ENCODE peak calls at places on chromosomes 3 and 15, in ten cellular contexts. One of them, this sample, is unnamed.

GRCh38 chr15:72836676-72837325 is 53.2 kb upstream of the ADPGK start:
- DNase-seq in GM23338: no peak
- DNase-seq in CD4-positive, alpha-beta T cell: no peak
- DNase-seq in A549: no peak
- DNase-seq in heart left ventricle: no peak
- DNase-seq in uterus: no peak
- DNase-seq in endothelial cell of umbilical vein: no peak
- DNase-seq in esophagus squamous epithelium: no peak
- DNase-seq in aorta: no peak
- DNase-seq in CD8-positive, alpha-beta T cell: peak; percentile 21
- DNase-seq in this sample: no peak

GRCh38 chr15:43859546-43859945 is 32.7 kb downstream of the WDR76 start:
- DNase-seq in GM23338: no peak
- DNase-seq in CD4-positive, alpha-beta T cell: no peak
- DNase-seq in A549: no peak
- DNase-seq in heart left ventricle: no peak
- DNase-seq in uterus: no peak
- DNase-seq in endothelial cell of umbilical vein: no peak
- DNase-seq in esophagus squamous epithelium: no peak
- DNase-seq in aorta: no peak
- DNase-seq in CD8-positive, alpha-beta T cell: no peak
- DNase-seq in this sample: no peak

GRCh38 chr3:69032737-69033136 is 19.3 kb upstream of the EOGT start:
- DNase-seq in GM23338: no peak
- DNase-seq in CD4-positive, alpha-beta T cell: no peak
- DNase-seq in A549: no peak
- DNase-seq in heart left ventricle: no peak
- DNase-seq in uterus: no peak
- DNase-seq in endothelial cell of umbilical vein: no peak
- DNase-seq in esophagus squamous epithelium: no peak
- DNase-seq in aorta: no peak
- DNase-seq in CD8-positive, alpha-beta T cell: no peak
- DNase-seq in this sample: no peak

GRCh38 chr15:34890424-34890823 is 79.1 kb downstream of the AQR start:
- DNase-seq in GM23338: no peak
- DNase-seq in CD4-positive, alpha-beta T cell: no peak
- DNase-seq in A549: no peak
- DNase-seq in heart left ventricle: no peak
- DNase-seq in uterus: no peak
- DNase-seq in endothelial cell of umbilical vein: no peak
- DNase-seq in esophagus squamous epithelium: no peak
- DNase-seq in aorta: no peak
- DNase-seq in CD8-positive, alpha-beta T cell: no peak
- DNase-seq in this sample: no peak

GRCh38 chr3:138907541-138907940 is 39.4 kb downstream of the FOXL2 start:
- DNase-seq in GM23338: no peak
- DNase-seq in CD4-positive, alpha-beta T cell: no peak
- DNase-seq in A549: no peak
- DNase-seq in heart left ventricle: no peak
- DNase-seq in uterus: no peak
- DNase-seq in endothelial cell of umbilical vein: no peak
- DNase-seq in esophagus squamous epithelium: no peak
- DNase-seq in aorta: no peak
- DNase-seq in CD8-positive, alpha-beta T cell: no peak
- DNase-seq in this sample: no peak

GRCh38 chr15:91632176-91632575 is 221.3 kb upstream of the SLCO3A1 start:
- DNase-seq in GM23338: no peak
- DNase-seq in CD4-positive, alpha-beta T cell: no peak
- DNase-seq in A549: no peak
- DNase-seq in heart left ventricle: no peak
- DNase-seq in uterus: no peak
- DNase-seq in endothelial cell of umbilical vein: no peak
- DNase-seq in esophagus squamous epithelium: no peak
- DNase-seq in aorta: no peak
- DNase-seq in CD8-positive, alpha-beta T cell: no peak
- DNase-seq in this sample: no peak

GRCh38 chr15:26702381-26702780 is 70.5 kb downstream of the GABRB3 start:
- DNase-seq in GM23338: no peak
- DNase-seq in CD4-positive, alpha-beta T cell: no peak
- DNase-seq in A549: no peak
- DNase-seq in heart left ventricle: no peak
- DNase-seq in uterus: no peak
- DNase-seq in endothelial cell of umbilical vein: no peak
- DNase-seq in esophagus squamous epithelium: no peak
- DNase-seq in aorta: no peak
- DNase-seq in CD8-positive, alpha-beta T cell: no peak
- DNase-seq in this sample: no peak

GRCh38 chr3:71051259-71051595 is 532.3 kb downstream of the FOXP1 start:
- DNase-seq in GM23338: no peak
- DNase-seq in CD4-positive, alpha-beta T cell: no peak
- DNase-seq in A549: no peak
- DNase-seq in heart left ventricle: no peak
- DNase-seq in uterus: no peak
- DNase-seq in endothelial cell of umbilical vein: no peak
- DNase-seq in esophagus squamous epithelium: no peak
- DNase-seq in aorta: no peak
- DNase-seq in CD8-positive, alpha-beta T cell: no peak
- DNase-seq in this sample: no peak

GRCh38 chr3:76065975-76066374 is 280.6 kb upstream of the ZNF717 start:
- DNase-seq in GM23338: no peak
- DNase-seq in CD4-positive, alpha-beta T cell: no peak
- DNase-seq in A549: no peak
- DNase-seq in heart left ventricle: no peak
- DNase-seq in uterus: no peak
- DNase-seq in endothelial cell of umbilical vein: no peak
- DNase-seq in esophagus squamous epithelium: no peak
- DNase-seq in aorta: no peak
- DNase-seq in CD8-positive, alpha-beta T cell: no peak
- DNase-seq in this sample: no peak

GRCh38 chr3:79329154-79329553 is 438.6 kb downstream of the ROBO1 start:
- DNase-seq in GM23338: no peak
- DNase-seq in CD4-positive, alpha-beta T cell: no peak
- DNase-seq in A549: no peak
- DNase-seq in heart left ventricle: no peak
- DNase-seq in uterus: no peak
- DNase-seq in endothelial cell of umbilical vein: no peak
- DNase-seq in esophagus squamous epithelium: no peak
- DNase-seq in aorta: no peak
- DNase-seq in CD8-positive, alpha-beta T cell: no peak
- DNase-seq in this sample: no peak

GRCh38 chr15:39833515-39833981 is 50.9 kb upstream of the FSIP1 start:
- DNase-seq in GM23338: no peak
- DNase-seq in CD4-positive, alpha-beta T cell: no peak
- DNase-seq in A549: no peak
- DNase-seq in heart left ventricle: no peak
- DNase-seq in uterus: no peak
- DNase-seq in endothelial cell of umbilical vein: no peak
- DNase-seq in esophagus squamous epithelium: no peak
- DNase-seq in aorta: no peak
- DNase-seq in CD8-positive, alpha-beta T cell: no peak
- DNase-seq in this sample: no peak

GRCh38 chr15:63752075-63752684 is 81.6 kb downstream of the HERC1 start:
- DNase-seq in GM23338: peak; percentile 71
- DNase-seq in CD4-positive, alpha-beta T cell: peak; percentile 24
- DNase-seq in A549: peak; percentile 64
- DNase-seq in heart left ventricle: peak; percentile 36
- DNase-seq in uterus: peak; percentile 28
- DNase-seq in endothelial cell of umbilical vein: peak; percentile 78
- DNase-seq in esophagus squamous epithelium: no peak
- DNase-seq in aorta: no peak
- DNase-seq in CD8-positive, alpha-beta T cell: no peak
- DNase-seq in this sample: no peak

GRCh38 chr15:41899854-41900442 is 6.1 kb upstream of the SPTBN5 start:
- DNase-seq in GM23338: no peak
- DNase-seq in CD4-positive, alpha-beta T cell: no peak
- DNase-seq in A549: no peak
- DNase-seq in heart left ventricle: no peak
- DNase-seq in uterus: no peak
- DNase-seq in endothelial cell of umbilical vein: no peak
- DNase-seq in esophagus squamous epithelium: no peak
- DNase-seq in aorta: no peak
- DNase-seq in CD8-positive, alpha-beta T cell: no peak
- DNase-seq in this sample: no peak

GRCh38 chr3:27385504-27385903 is 16.3 kb upstream of the NEK10 start:
- DNase-seq in GM23338: no peak
- DNase-seq in CD4-positive, alpha-beta T cell: no peak
- DNase-seq in A549: no peak
- DNase-seq in heart left ventricle: no peak
- DNase-seq in uterus: no peak
- DNase-seq in endothelial cell of umbilical vein: no peak
- DNase-seq in esophagus squamous epithelium: no peak
- DNase-seq in aorta: no peak
- DNase-seq in CD8-positive, alpha-beta T cell: no peak
- DNase-seq in this sample: no peak

GRCh38 chr15:68643216-68643830 is 64.5 kb downstream of the CORO2B start:
- DNase-seq in GM23338: no peak
- DNase-seq in CD4-positive, alpha-beta T cell: no peak
- DNase-seq in A549: no peak
- DNase-seq in heart left ventricle: no peak
- DNase-seq in uterus: no peak
- DNase-seq in endothelial cell of umbilical vein: no peak
- DNase-seq in esophagus squamous epithelium: no peak
- DNase-seq in aorta: no peak
- DNase-seq in CD8-positive, alpha-beta T cell: no peak
- DNase-seq in this sample: no peak

GRCh38 chr3:50405249-50405648 is 45.9 kb upstream of the TMEM115 start:
- DNase-seq in GM23338: peak; percentile 80
- DNase-seq in CD4-positive, alpha-beta T cell: peak; percentile 5
- DNase-seq in A549: no peak
- DNase-seq in heart left ventricle: no peak
- DNase-seq in uterus: no peak
- DNase-seq in endothelial cell of umbilical vein: no peak
- DNase-seq in esophagus squamous epithelium: no peak
- DNase-seq in aorta: no peak
- DNase-seq in CD8-positive, alpha-beta T cell: no peak
- DNase-seq in this sample: no peak

GRCh38 chr15:92811514-92811913 is 88.6 kb upstream of the CHD2 start:
- DNase-seq in GM23338: no peak
- DNase-seq in CD4-positive, alpha-beta T cell: no peak
- DNase-seq in A549: no peak
- DNase-seq in heart left ventricle: no peak
- DNase-seq in uterus: peak; percentile 13
- DNase-seq in endothelial cell of umbilical vein: no peak
- DNase-seq in esophagus squamous epithelium: no peak
- DNase-seq in aorta: no peak
- DNase-seq in CD8-positive, alpha-beta T cell: no peak
- DNase-seq in this sample: no peak

DNA sequence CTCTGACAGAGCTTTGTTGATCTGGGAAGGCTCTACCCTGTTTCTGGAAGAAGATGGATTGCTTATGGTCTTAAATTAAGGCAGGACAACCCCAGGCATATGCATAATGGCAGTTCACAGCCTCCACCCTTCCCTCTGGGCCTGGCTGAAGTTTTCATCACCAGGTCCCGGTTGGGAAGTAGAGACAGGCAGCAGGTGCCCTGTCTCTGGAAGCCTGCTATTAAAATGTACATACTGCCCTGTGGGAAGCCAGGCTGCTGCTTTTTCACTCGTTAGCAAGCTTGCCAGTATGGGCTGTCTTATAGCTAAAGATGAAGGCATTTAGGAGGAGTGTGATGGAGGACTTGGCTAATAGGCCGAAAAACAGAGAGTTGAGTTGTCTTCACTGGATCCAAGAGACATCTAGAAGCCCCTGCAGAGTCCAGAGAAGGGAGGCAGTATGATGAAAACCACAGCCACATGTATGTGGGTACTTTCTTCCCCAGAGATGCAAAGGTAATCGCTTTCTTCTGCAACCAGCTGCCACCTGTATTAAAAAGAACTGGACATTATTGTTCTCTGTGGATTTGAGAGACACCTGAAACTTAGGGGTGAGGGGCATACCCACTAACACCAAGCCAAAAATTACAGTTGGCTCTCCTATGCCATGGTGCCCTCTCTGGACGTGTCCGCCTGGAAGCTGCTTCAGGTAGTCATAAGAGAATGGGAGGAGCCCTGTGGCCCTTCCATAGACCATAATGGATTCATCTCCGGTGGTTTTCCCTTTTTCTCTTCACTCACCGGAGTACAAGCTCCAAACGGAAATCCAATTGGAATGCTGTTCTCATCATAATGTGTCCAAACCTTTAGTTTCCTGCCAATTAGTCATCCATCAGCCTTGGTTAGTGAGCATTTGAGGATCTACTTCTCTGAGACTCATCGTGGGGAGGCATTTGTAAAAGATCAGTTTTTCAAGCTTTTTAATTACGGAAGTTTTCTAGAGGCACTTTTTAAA is 34.6 kb downstream of the ABHD2 start:
- DNase-seq in GM23338: no peak
- DNase-seq in CD4-positive, alpha-beta T cell: no peak
- DNase-seq in A549: no peak
- DNase-seq in heart left ventricle: no peak
- DNase-seq in uterus: no peak
- DNase-seq in endothelial cell of umbilical vein: peak; percentile 73
- DNase-seq in esophagus squamous epithelium: no peak
- DNase-seq in aorta: no peak
- DNase-seq in CD8-positive, alpha-beta T cell: no peak
- DNase-seq in this sample: no peak
- H3K27ac ChIP-seq in GM23338: no peak overlapping the region
- H3K27ac ChIP-seq in CD4-positive, alpha-beta T cell: no peak overlapping the region
- H3K27ac ChIP-seq in A549: peak overlapping the region; percentile 95
- H3K27ac ChIP-seq in heart left ventricle: peak overlapping the region; percentile 94
- H3K27ac ChIP-seq in uterus: no peak overlapping the region
- H3K27ac ChIP-seq in endothelial cell of umbilical vein: peak overlapping the region; percentile 45
- H3K27ac ChIP-seq in esophagus squamous epithelium: peak overlapping the region; percentile 84
- H3K27ac ChIP-seq in aorta: peak overlapping the region; percentile 69
- H3K27ac ChIP-seq in CD8-positive, alpha-beta T cell: no peak overlapping the region
- H3K27ac ChIP-seq in this sample: no peak overlapping the region

GRCh38 chr3:16452265-16452664 is 61.2 kb downstream of the RFTN1 start:
- DNase-seq in GM23338: no peak
- DNase-seq in CD4-positive, alpha-beta T cell: no peak
- DNase-seq in A549: no peak
- DNase-seq in heart left ventricle: no peak
- DNase-seq in uterus: no peak
- DNase-seq in endothelial cell of umbilical vein: no peak
- DNase-seq in esophagus squamous epithelium: no peak
- DNase-seq in aorta: no peak
- DNase-seq in CD8-positive, alpha-beta T cell: no peak
- DNase-seq in this sample: no peak
- H3K27ac ChIP-seq in GM23338: no peak overlapping the region
- H3K27ac ChIP-seq in CD4-positive, alpha-beta T cell: no peak overlapping the region
- H3K27ac ChIP-seq in A549: no peak overlapping the region
- H3K27ac ChIP-seq in heart left ventricle: no peak overlapping the region
- H3K27ac ChIP-seq in uterus: no peak overlapping the region
- H3K27ac ChIP-seq in endothelial cell of umbilical vein: no peak overlapping the region
- H3K27ac ChIP-seq in esophagus squamous epithelium: no peak overlapping the region
- H3K27ac ChIP-seq in aorta: no peak overlapping the region
- H3K27ac ChIP-seq in CD8-positive, alpha-beta T cell: no peak overlapping the region
- H3K27ac ChIP-seq in this sample: no peak overlapping the region

GRCh38 chr15:70714575-70714974 is 48.8 kb downstream of the UACA start:
- DNase-seq in GM23338: no peak
- DNase-seq in CD4-positive, alpha-beta T cell: no peak
- DNase-seq in A549: no peak
- DNase-seq in heart left ventricle: no peak
- DNase-seq in uterus: no peak
- DNase-seq in endothelial cell of umbilical vein: peak; percentile 24
- DNase-seq in esophagus squamous epithelium: no peak
- DNase-seq in aorta: no peak
- DNase-seq in CD8-positive, alpha-beta T cell: no peak
- DNase-seq in this sample: no peak
- H3K27ac ChIP-seq in GM23338: no peak overlapping the region
- H3K27ac ChIP-seq in CD4-positive, alpha-beta T cell: no peak overlapping the region
- H3K27ac ChIP-seq in A549: peak overlapping the region; percentile 52
- H3K27ac ChIP-seq in heart left ventricle: peak overlapping the region; percentile 68
- H3K27ac ChIP-seq in uterus: peak overlapping the region; percentile 34
- H3K27ac ChIP-seq in endothelial cell of umbilical vein: peak overlapping the region; percentile 74
- H3K27ac ChIP-seq in esophagus squamous epithelium: peak overlapping the region; percentile 64
- H3K27ac ChIP-seq in aorta: no peak overlapping the region
- H3K27ac ChIP-seq in CD8-positive, alpha-beta T cell: no peak overlapping the region
- H3K27ac ChIP-seq in this sample: no peak overlapping the region

GRCh38 chr3:127073931-127074820 is 91.3 kb downstream of the PLXNA1 start:
- DNase-seq in GM23338: no peak
- DNase-seq in CD4-positive, alpha-beta T cell: no peak
- DNase-seq in A549: no peak
- DNase-seq in heart left ventricle: no peak
- DNase-seq in uterus: no peak
- DNase-seq in endothelial cell of umbilical vein: peak; percentile 24
- DNase-seq in esophagus squamous epithelium: no peak
- DNase-seq in aorta: peak; percentile 55
- DNase-seq in CD8-positive, alpha-beta T cell: no peak
- DNase-seq in this sample: no peak
- H3K27ac ChIP-seq in GM23338: no peak overlapping the region
- H3K27ac ChIP-seq in CD4-positive, alpha-beta T cell: no peak overlapping the region
- H3K27ac ChIP-seq in A549: no peak overlapping the region
- H3K27ac ChIP-seq in heart left ventricle: no peak overlapping the region
- H3K27ac ChIP-seq in uterus: no peak overlapping the region
- H3K27ac ChIP-seq in endothelial cell of umbilical vein: no peak overlapping the region
- H3K27ac ChIP-seq in esophagus squamous epithelium: peak overlapping the region; percentile 86
- H3K27ac ChIP-seq in aorta: peak overlapping the region; percentile 25
- H3K27ac ChIP-seq in CD8-positive, alpha-beta T cell: no peak overlapping the region
- H3K27ac ChIP-seq in this sample: no peak overlapping the region

This sample was measured in substantia nigra.